ENCODE peak calls at places on chromosome 12, in six cellular contexts. P is GM23248, N is neural progenitor cell, Q is SK-N-SH, L is OCI-LY7, X is GM23338. J is an unnamed sample.

GRCh38 chr12:121779422-121779895 is 14.0 kb downstream of the RHOF start:
- DNase-seq in X (peak), N (peak), L (no peak), P (no peak), Q (no peak), J (no peak)

GRCh38 chr12:107511292-107511691 is 174.3 kb upstream of the PWP1 start:
- DNase-seq in X (no peak), P (peak), N (no peak), L (no peak), Q (no peak), J (no peak)

GRCh38 chr12:26317942-26318565 is 122.7 kb downstream of the SSPN start:
- DNase-seq in N (no peak), Q (no peak), X (no peak), L (no peak), P (peak), J (no peak)

GRCh38 chr12:1357171-1357570 is 237.2 kb downstream of the FBXL14 start:
- DNase-seq in X (no peak), L (no peak), N (no peak), Q (no peak), P (peak), J (no peak)

GRCh38 chr12:53931844-53932581 is 6.6 kb upstream of the HOXC13 start:
- DNase-seq in P (no peak), N (no peak), X (no peak), L (no peak), Q (no peak), J (no peak)

GRCh38 chr12:12715459-12716150 is 1.6 kb upstream of the CDKN1B start:
- DNase-seq in P (peak), L (peak), N (no peak), X (no peak), Q (no peak), J (no peak)

GRCh38 chr12:2120982-2121758 is 68.4 kb downstream of the CACNA1C start:
- DNase-seq in P (no peak), L (no peak), X (no peak), N (no peak), Q (no peak), J (no peak)

GRCh38 chr12:3752741-3753486 is at the start of gene CRACR2A:
- DNase-seq in L (peak), P (peak), X (peak), N (peak), Q (peak), J (peak)

GRCh38 chr12:57094194-57095160 is 5.6 kb downstream of the NAB2 start:
- DNase-seq in L (no peak), Q (peak), X (no peak), P (no peak), N (no peak), J (no peak)

DNA sequence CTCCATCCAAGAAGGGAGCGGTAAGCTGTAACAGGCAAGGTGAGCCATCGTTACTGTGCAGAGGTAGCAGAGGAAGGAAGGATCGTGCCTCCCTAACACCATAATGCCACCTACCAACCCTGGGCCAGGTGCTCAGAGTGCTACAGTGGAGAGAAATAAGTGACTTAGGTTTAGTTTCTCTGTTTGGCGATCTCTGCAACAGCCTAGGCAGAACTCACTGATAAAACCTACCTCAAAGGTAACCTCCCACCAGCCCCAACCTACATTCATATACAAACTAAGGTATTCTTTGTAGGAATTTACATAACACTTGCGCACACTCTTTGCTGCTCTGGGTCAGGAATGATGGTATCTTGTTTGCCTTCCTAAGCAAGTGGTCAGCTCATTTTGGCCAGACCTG is 93.4 kb upstream of the TMEM132D start:
- DNase-seq in L (no peak), X (peak), P (no peak), N (no peak), Q (no peak), J (no peak)
- H3K27ac ChIP-seq in L (no peak), X (peak), P (no peak), N (no peak), Q (no peak), J (no peak)

GRCh38 chr12:124392991-124393790 is 98.3 kb downstream of the RFLNA start:
- DNase-seq in L (no peak), N (peak), X (no peak), Q (peak), P (peak), J (peak)
- TF ChIP-seq EZH2phosphoT487 in L (no peak), N (no peak), X (no peak), Q (no peak), P (no peak), J (no peak)

GRCh38 chr12:48163150-48163747 is 5.9 kb upstream of the ASB8 start:
- DNase-seq in P (no peak), X (no peak), N (no peak), L (no peak), Q (no peak), J (no peak)

GRCh38 chr12:48157016-48157888 is at the start of gene ASB8:
- DNase-seq in L (peak), X (peak), P (peak), N (peak), Q (peak), J (peak)

GRCh38 chr12:48157889-48158370 is 615 bp upstream of the ASB8 start:
- DNase-seq in X (no peak), N (no peak), L (peak), Q (no peak), P (no peak), J (no peak)

GRCh38 chr12:48159976-48160525 is 2.7 kb upstream of the ASB8 start:
- DNase-seq in X (no peak), L (no peak), P (peak), N (no peak), Q (no peak), J (no peak)

GRCh38 chr12:48160807-48161206 is 3.5 kb upstream of the ASB8 start:
- DNase-seq in N (no peak), Q (no peak), L (no peak), X (no peak), P (peak), J (no peak)
- H2AFZ ChIP-seq in N (no peak), Q (no peak), L (no peak), X (no peak), P (no peak), J (no peak)

GRCh38 chr12:123076604-123077297 is 74.1 kb downstream of the PITPNM2 start:
- DNase-seq in N (no peak), P (peak), X (no peak), Q (peak), L (no peak), J (no peak)

GRCh38 chr12:123075591-123076171 is 75.2 kb downstream of the PITPNM2 start:
- DNase-seq in P (no peak), L (peak), X (peak), Q (no peak), N (peak), J (peak)

GRCh38 chr12:123071401-123072304 is 79.2 kb downstream of the PITPNM2 start:
- DNase-seq in N (peak), L (no peak), Q (no peak), X (no peak), P (no peak), J (no peak)

GRCh38 chr12:123075092-123075491 is 75.8 kb downstream of the PITPNM2 start:
- DNase-seq in X (no peak), P (no peak), Q (no peak), N (no peak), L (no peak), J (no peak)

DNA sequence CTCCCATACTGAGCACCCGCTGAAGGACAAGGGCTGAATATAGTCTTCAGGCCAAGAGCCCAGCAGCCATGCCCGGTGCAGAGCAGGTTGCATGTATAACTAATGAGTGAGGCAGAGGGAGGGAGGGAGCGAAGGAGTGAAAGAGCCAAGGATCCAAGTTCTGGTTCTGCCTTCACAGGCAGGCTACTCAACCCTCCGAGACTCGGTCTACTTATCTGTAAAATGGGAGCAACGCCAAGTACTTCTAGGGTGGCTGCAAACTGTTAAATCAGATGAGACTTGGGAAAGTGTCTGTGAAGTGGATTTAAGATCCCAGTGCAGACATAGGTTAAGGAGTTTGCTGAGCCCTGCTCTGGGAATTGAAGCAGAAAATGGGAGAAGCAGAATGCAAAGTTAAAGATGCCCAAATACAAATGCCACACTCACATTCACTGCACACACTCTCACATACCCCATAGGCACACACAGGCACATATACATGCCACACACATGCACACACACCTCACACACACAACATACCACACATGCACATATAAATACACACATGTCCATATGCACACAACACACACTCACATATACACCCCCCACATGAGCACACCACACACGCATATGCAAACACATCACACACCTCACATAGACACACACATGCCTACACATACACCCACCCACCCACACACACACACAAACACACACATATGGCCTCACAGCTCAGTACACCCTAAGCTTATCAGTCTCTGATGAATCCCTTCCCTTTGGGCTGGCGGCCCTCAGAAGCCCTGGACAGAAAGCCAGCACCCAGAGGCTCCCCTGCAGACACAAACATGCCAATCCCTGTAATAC is 76.7 kb downstream of the PITPNM2 start:
- DNase-seq in X (no peak), P (no peak), L (no peak), Q (no peak), N (no peak), J (no peak)
- H3K27ac ChIP-seq in X (no peak), P (no peak), L (no peak), Q (no peak), N (no peak), J (no peak)

GRCh38 chr12:20829919-20830318 is 19.4 kb downstream of the SLCO1B3 start:
- DNase-seq in P (no peak), N (no peak), Q (no peak), X (no peak), L (no peak), J (no peak)

GRCh38 chr12:20832911-20833310 is 22.4 kb downstream of the SLCO1B3 start:
- DNase-seq in X (no peak), L (no peak), N (no peak), P (no peak), Q (no peak), J (no peak)

DNA sequence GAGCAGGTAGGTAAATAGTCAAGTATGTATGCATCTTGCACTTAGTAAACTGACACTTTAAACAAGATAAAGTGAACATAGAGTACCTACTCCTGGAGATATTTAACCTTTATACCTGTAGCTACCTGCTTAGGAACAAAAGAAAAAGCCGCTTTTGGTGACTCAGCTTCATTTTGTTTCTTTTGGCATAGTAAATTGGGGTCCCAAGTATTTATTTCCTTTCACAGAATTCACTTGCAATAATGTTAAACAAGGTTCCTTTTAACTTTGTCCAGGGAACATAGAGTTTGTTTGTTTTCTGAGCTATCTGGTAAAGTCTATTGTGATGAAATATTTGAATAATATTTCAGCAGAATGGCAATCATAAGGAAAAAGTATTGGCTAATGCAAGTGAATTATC is 20.0 kb downstream of the SLCO1B3 start:
- DNase-seq in P (no peak), L (no peak), N (no peak), X (no peak), Q (no peak), J (no peak)
- TF ChIP-seq EZH2phosphoT487 in P (no peak), L (no peak), N (no peak), X (no peak), Q (no peak), J (no peak)

DNA sequence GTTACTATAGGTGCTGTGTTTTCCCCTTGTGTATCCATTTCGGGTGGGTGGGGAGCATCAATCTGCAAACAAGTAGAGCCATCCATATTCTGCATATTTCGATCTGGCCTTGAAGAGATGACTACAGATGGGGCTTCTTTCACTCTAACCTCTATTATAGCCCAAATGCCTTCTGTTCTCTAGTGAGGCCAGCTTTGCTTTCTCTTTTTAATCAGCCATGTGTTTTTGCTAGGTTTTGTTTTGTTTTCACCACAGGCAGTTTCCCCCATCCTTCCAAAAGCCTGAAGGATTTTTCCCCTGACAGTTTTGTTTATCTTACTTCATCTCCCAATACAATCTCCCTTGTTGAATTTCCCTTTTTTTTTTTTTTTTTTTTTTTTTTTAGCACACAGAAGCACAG is 224.1 kb downstream of the BTG1 start:
- DNase-seq in N (no peak), L (no peak), Q (no peak), X (no peak), P (no peak), J (no peak)
- H2AFZ ChIP-seq in N (no peak), L (no peak), Q (no peak), X (peak), P (no peak), J (no peak)

J was measured in hepatocyte.